ENCODE peak calls at places on chromosome 11, in four cellular contexts. J is A549, Z is GM12878, G is HepG2. A is an unnamed sample.

GRCh38 chr11:100445231-100445735 is 241.8 kb upstream of the ARHGAP42 start:
- DNase-seq in J (no peak), Z (no peak), G (no peak), A (no peak)

GRCh38 chr11:39459606-39460005 is 1999.8 kb downstream of the LRRC4C start:
- DNase-seq in J (no peak), Z (no peak), G (no peak), A (no peak)

GRCh38 chr11:106389096-106389495 is 311.6 kb downstream of the AASDHPPT start:
- DNase-seq in J (no peak), Z (no peak), G (no peak), A (no peak)

GRCh38 chr11:73423506-73423905 is 47.3 kb downstream of the RELT start:
- DNase-seq in J (no peak), Z (no peak), G (no peak), A (no peak)

GRCh38 chr11:119377112-119377901 is 4.2 kb downstream of the USP2 start:
- DNase-seq in J (no peak), Z (no peak), G (no peak), A (no peak)

GRCh38 chr11:44568706-44569473 is 3.4 kb downstream of the CD82 start:
- DNase-seq in J (peak), Z (peak), G (no peak), A (peak)

GRCh38 chr11:44404736-44405395 is 94.9 kb upstream of the ALX4 start:
- DNase-seq in J (no peak), Z (no peak), G (no peak), A (no peak)

GRCh38 chr11:43392713-43393112 is 34.0 kb downstream of the TTC17 start:
- DNase-seq in J (no peak), Z (no peak), G (no peak), A (no peak)

GRCh38 chr11:57792870-57793269 is 31.3 kb downstream of the CTNND1 start:
- DNase-seq in J (peak), Z (no peak), G (no peak), A (peak)

GRCh38 chr11:115632061-115632460 is 127.8 kb upstream of the CADM1 start:
- DNase-seq in J (no peak), Z (no peak), G (no peak), A (no peak)

GRCh38 chr11:88103337-88104206 is 71.7 kb downstream of the RAB38 start:
- DNase-seq in J (peak), Z (peak), G (peak), A (peak)

GRCh38 chr11:2825886-2826678 is 59.5 kb downstream of the CDKN1C start:
- DNase-seq in J (no peak), Z (no peak), G (peak), A (peak)

GRCh38 chr11:103586756-103587155 is 449.7 kb upstream of the DDI1 start:
- DNase-seq in J (no peak), Z (no peak), G (no peak), A (no peak)

GRCh38 chr11:82194521-82194920 is 539.1 kb downstream of the FAM181B start:
- DNase-seq in J (no peak), Z (no peak), G (no peak), A (no peak)

GRCh38 chr11:6735306-6735705 is 36.5 kb downstream of the OR2AG2 start:
- DNase-seq in J (no peak), Z (no peak), G (no peak), A (peak)

GRCh38 chr11:27024865-27025264 is 15.8 kb upstream of the BBOX1 start:
- DNase-seq in J (no peak), Z (no peak), G (no peak), A (no peak)

GRCh38 chr11:102994101-102994500 is 38.6 kb upstream of the MMP13 start:
- DNase-seq in J (no peak), Z (no peak), G (no peak), A (no peak)

GRCh38 chr11:66326261-66327111 is 9.6 kb upstream of the CD248 start:
- DNase-seq in J (no peak), Z (no peak), G (no peak), A (peak)

GRCh38 chr11:115480611-115481010 is 23.6 kb downstream of the CADM1 start:
- DNase-seq in J (no peak), Z (no peak), G (no peak), A (no peak)

GRCh38 chr11:119120639-119121007 is 757 bp upstream of the HINFP start:
- DNase-seq in J (no peak), Z (no peak), G (no peak), A (peak)

GRCh38 chr11:13229675-13230359 is 47.8 kb upstream of the BMAL1 start:
- DNase-seq in J (no peak), Z (no peak), G (no peak), A (no peak)

GRCh38 chr11:36161572-36161971 is 127.7 kb downstream of the COMMD9 start:
- DNase-seq in J (no peak), Z (no peak), G (no peak), A (no peak)

GRCh38 chr11:17333799-17334586 is 17.6 kb upstream of the NCR3LG1 start:
- DNase-seq in J (no peak), Z (no peak), G (no peak), A (no peak)

GRCh38 chr11:9672288-9672916 is 8.5 kb downstream of the SWAP70 start:
- DNase-seq in J (no peak), Z (no peak), G (no peak), A (no peak)

DNA sequence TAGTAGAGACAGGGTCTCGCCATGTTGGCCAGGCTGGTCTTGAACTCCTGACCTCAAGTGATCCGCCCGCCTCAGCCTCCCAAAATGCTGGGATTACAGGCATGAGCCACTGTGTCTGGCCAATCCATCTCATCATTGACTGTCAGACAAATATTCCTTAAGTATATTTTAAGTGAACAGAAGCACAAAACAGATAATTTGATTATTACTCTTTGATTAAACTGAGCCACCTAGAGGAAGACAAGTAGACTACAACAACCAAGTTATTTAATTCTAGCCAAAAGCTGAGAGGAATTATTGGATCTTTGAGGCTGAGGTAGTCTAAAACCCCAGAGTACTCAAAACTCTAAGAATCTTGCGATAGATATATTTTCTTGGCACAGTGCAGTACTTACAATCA is 1.2 kb downstream of the ACRV1 start:
- DNase-seq in J (no peak), Z (no peak), G (no peak), A (no peak)
- TF ChIP-seq CTCF in J (peak), Z (no peak), G (no peak), A (no peak)

GRCh38 chr11:19751055-19751454 is 38.4 kb downstream of the NAV2 start:
- DNase-seq in J (no peak), Z (no peak), G (no peak), A (no peak)

GRCh38 chr11:19747634-19748280 is 35.1 kb downstream of the NAV2 start:
- DNase-seq in J (no peak), Z (no peak), G (no peak), A (no peak)

GRCh38 chr11:19756675-19757475 is 44.2 kb downstream of the NAV2 start:
- DNase-seq in J (no peak), Z (no peak), G (no peak), A (no peak)

GRCh38 chr11:19759389-19759788 is 46.8 kb downstream of the NAV2 start:
- DNase-seq in J (no peak), Z (no peak), G (no peak), A (no peak)

DNA sequence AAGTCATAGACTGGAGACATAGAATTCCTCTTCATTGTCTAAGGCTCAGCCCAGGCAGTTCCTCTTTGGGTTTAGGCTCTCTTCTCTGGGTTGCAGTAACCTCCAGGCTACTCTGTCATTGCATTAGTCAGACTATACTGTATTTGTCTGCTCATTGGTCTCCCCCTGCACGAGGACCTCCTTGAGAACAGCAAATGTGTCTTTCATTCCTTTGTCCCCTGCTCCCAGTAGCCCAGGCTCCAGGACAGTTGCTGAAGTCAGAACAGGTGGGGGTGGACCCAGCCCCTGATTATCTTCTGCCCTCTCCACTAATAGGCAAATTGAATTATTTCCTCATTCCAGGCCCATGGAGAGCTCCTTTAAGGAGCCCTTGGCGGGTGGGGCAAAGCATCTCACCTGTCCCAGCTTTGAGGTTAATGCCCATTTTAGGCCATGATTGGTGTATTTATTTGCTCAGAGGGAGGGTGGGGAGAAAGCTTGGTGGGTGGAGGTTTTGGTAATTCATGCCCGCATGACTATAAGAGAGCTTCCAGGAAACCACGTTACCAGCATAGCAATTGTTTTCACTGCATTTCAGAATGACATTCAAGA is 40.9 kb downstream of the NAV2 start:
- DNase-seq in J (no peak), Z (no peak), G (no peak), A (no peak)
- TF ChIP-seq MYC in J (no peak), Z (no peak), G (no peak), A (no peak)

DNA sequence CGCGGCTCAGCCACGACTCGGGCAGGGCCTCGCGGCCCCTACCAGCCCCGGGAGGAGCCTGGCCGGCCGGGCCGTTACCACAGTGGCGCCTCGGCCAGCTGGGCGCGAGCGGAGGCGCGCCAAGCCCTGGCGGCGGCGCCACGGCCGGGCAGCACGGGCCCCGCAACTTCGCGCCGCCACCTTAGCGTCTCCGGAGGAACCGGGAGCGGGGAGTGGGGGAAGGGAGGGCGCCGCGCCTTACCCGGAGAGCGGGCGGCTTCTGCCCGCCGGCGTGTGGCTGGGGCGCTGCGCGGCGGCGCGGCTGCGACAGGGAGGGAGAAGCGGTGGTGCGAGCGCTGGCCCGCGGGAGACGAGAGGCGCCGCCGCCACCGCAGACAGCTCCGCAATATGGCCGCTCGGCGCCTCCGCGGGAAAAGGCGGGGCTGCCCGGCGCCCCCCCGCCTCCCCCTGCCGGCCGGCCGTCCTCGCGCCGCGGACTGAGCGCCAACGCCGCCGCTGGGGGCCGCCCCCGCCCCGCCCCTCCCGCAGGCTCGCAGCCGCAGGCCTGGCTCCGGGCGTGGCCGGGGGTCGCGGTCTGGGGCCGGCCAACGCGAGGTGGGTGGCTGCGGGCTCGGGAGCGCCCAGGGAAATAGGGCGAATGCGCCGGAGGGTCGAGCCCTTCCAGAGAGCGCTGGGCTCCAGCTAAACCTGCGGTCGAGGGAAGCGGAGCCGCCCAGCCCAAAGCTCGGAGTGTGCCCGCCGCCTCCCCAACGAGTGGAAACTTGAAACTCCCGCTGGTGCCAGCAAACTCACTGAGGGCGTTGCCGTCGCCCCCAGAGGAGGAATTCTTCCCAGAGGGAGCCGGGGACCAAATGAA is at the start of gene RDX:
- DNase-seq in J (peak), Z (no peak), G (peak), A (peak)
- TF ChIP-seq POLR2A in J (peak), Z (peak), G (peak), A (no peak)

DNA sequence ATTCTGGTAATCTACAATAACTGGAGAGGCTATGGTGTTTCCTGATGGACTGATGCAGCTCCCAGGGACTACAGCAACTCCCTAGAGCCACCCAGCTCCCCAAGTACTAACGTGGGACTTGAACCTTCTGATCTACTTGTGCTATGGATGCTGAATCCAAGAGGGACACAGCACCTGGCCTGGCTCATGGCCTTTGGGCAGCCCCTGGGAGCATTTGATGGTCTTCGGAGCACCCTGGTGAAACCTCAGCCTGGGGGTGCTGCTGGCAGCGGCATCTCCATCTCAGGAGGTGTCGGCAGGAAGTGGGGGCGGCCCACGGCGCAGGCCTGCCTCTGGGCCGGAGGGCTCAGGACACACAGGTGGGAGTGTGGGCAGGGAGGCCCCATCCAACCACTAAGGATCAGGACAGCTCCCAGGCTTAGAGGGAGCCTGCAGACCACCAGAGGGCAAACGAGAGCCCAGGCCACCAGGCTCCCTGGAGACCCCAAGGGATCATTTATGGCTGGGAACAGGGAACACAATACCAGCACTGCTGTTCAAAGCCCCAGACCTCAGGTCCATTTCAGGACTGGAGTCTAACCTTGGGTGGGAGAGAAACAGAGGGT is 8.7 kb downstream of the EHD1 start:
- DNase-seq in J (no peak), Z (no peak), G (peak), A (no peak)
- TF ChIP-seq CTCF in J (no peak), Z (peak), G (peak), A (peak)

DNA sequence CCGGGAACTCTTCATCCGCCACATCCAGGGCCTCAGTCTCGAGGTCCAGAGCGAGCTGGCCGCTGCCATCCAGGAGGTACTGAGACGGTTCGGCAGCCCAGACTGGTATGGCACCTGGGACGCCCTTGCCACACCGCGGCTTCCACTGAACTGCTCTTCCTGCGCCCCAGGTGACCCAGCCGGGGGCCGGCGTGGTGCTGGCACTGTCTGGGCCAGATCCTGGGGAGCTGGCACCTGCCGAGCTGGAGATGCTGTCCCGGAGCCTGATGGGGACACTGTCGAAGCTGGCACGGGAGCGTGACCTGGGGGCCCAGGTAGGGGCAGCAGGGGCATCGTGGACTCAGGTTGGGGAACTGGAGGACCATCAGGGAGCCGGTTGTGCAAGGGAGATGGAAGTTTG is 1.4 kb downstream of the CCDC88B start:
- DNase-seq in J (no peak), Z (no peak), G (no peak), A (no peak)
- TF ChIP-seq MYC in J (no peak), Z (no peak), G (no peak), A (no peak)

GRCh38 chr11:4994551-4994950 is at the start of gene OR51L1:
- DNase-seq in J (no peak), Z (no peak), G (no peak), A (no peak)

DNA sequence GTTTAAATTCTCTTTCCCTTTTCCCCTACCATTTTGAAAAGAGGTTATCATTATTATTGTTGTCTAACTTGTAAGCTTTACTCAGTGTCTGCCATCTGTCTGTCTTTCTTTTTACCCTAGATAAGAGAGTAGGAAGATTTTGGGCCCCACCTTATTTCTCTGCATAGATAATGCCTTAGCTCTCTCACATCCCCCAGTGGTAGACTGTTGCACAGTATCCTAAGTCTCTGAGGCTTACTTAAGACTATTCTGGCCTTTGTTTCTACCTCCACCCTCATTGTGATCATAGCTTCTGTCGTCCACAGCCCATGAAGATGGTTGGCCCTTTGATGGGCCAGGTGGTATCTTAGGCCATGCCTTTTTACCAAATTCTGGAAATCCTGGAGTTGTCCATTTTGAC is 3.6 kb upstream of the OR51L1 start:
- DNase-seq in J (peak), Z (no peak), G (no peak), A (peak)
- TF ChIP-seq POLR2A in J (no peak), Z (no peak), G (no peak), A (no peak)

DNA sequence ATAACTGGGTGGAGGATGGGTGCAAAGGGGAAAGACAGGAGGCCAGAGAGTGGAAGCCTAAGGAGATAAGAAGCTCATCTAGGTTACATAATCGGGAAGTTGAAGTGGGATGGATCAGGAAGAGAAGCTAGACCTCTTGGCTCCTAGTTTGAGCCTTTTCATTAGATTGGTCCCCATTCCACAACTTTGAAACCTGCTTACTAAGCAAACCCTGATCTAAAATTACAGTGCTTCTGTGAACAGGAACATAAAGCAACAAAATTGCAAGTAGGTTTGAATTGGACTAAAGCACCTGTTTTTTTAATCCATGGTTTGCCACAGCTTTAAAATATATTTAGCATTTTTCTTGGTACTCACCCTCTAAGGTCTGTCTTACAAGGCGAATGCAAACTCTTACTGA is 80.4 kb upstream of the EED start:
- DNase-seq in J (no peak), Z (no peak), G (no peak), A (no peak)
- TF ChIP-seq CTCF in J (no peak), Z (no peak), G (no peak), A (no peak)

GRCh38 chr11:10936999-10937398 is 79.1 kb upstream of the ZBED5 start:
- DNase-seq in J (no peak), Z (no peak), G (no peak), A (no peak)

GRCh38 chr11:10937416-10937815 is 79.6 kb upstream of the ZBED5 start:
- DNase-seq in J (no peak), Z (no peak), G (no peak), A (peak)

GRCh38 chr11:10938231-10938630 is 80.4 kb upstream of the ZBED5 start:
- DNase-seq in J (no peak), Z (no peak), G (no peak), A (no peak)

GRCh38 chr11:10941429-10941828 is 83.6 kb upstream of the ZBED5 start:
- DNase-seq in J (no peak), Z (no peak), G (no peak), A (no peak)

GRCh38 chr11:10938650-10939387 is 81.0 kb upstream of the ZBED5 start:
- DNase-seq in J (no peak), Z (no peak), G (no peak), A (no peak)
- TF ChIP-seq MYC in J (no peak), Z (no peak), G (no peak), A (no peak)

DNA sequence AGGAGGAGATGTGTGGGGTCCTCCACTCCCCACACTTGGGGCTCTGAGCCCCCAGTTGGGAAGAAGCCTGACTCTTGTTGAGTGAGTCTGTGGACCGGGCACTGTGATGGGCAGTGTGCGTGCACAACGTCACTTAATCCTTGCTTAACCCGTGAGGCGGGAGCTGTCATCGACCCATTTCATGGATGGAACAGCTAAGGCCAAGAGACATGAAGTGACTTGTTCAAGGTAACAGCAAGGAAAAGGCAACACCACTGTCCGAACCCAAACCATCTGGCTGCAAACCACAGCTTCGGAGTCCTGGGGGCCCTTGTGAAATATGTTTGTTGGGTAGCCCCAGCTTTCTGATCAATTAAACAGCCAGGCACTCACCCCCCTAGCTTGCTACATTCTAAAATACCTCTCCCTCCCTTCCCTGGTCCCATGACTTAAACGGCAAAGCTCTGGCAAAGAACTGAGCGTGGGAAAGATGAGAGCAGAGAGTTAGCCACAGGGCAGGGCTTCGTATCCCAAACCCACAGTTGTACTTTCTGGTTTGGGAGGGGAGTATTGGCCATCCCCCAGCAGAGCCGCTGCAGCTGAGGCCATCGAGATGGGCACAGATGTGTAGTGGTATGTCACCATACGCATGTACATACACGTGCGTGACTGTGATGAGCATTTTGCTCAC is 26.2 kb downstream of the FADS2 start:
- DNase-seq in J (no peak), Z (no peak), G (no peak), A (no peak)
- TF ChIP-seq POLR2A in J (no peak), Z (no peak), G (no peak), A (no peak)